ENCODE peak calls at places on chromosomes 1 and 21, in seven cellular contexts. I is heart right ventricle, S is transverse colon, Q is neural progenitor cell, E is IMR-90, W is mesendoderm, H is lung. L is an unnamed sample. For H3K4me1, the result is how much of the 10 kb centered on the place peaks cover.

GRCh38 chr1:1273152-1273534 is 511 bp downstream of the UBE2J2 start:
- DNase-seq in H (no peak), E (no peak), W (no peak), I (no peak), S (no peak), Q (no peak), L (peak)

GRCh38 chr1:9784508-9785133 is 39.1 kb downstream of the CLSTN1 start:
- DNase-seq in E (peak), Q (peak), S (peak), I (no peak), W (peak), H (peak), L (no peak)

GRCh38 chr1:98870959-98871903 is 133.4 kb downstream of the PLPPR5 start:
- DNase-seq in I (no peak), Q (no peak), W (peak), S (no peak), H (no peak), E (no peak), L (no peak)

GRCh38 chr1:151255381-151255780 is 847 bp downstream of the PSMD4 start:
- DNase-seq in Q (peak), H (no peak), I (no peak), W (peak), S (no peak), E (peak), L (no peak)

GRCh38 chr1:34057751-34058150 is 107.3 kb downstream of the CSMD2 start:
- DNase-seq in I (peak), H (no peak), S (no peak), W (no peak), E (no peak), Q (no peak), L (peak)

GRCh38 chr1:78284354-78284753 is 206.4 kb upstream of the PTGFR start:
- DNase-seq in E (no peak), W (no peak), I (peak), H (no peak), Q (no peak), S (peak), L (peak)

GRCh38 chr1:225561675-225562074 is 91.2 kb downstream of the ENAH start:
- DNase-seq in S (no peak), W (no peak), E (no peak), Q (no peak), I (no peak), H (no peak), L (no peak)

GRCh38 chr21:23155281-23155680 is 2157.1 kb downstream of the NCAM2 start:
- DNase-seq in E (no peak), H (no peak), S (no peak), I (no peak), Q (no peak), W (no peak), L (no peak)

GRCh38 chr21:17607684-17608083 is 5.0 kb downstream of the BTG3 start:
- DNase-seq in Q (no peak), H (no peak), S (no peak), I (no peak), W (no peak), E (no peak), L (no peak)

GRCh38 chr1:229563701-229564100 is 5.2 kb upstream of the ABCB10 start:
- DNase-seq in S (no peak), W (peak), Q (no peak), E (peak), I (no peak), H (no peak), L (no peak)

GRCh38 chr21:37509802-37510393 is 143.3 kb downstream of the DYRK1A start:
- DNase-seq in W (no peak), I (no peak), H (no peak), E (peak), S (no peak), Q (no peak), L (no peak)

GRCh38 chr1:68904472-68904871 is 407.6 kb upstream of the DEPDC1 start:
- DNase-seq in S (no peak), E (no peak), Q (peak), W (peak), H (no peak), I (no peak), L (no peak)

GRCh38 chr1:7698666-7699065 is 72.4 kb upstream of the VAMP3 start:
- DNase-seq in W (no peak), Q (no peak), S (no peak), E (no peak), I (no peak), H (no peak), L (no peak)

GRCh38 chr21:25220169-25220568 is 387.1 kb downstream of the MRPL39 start:
- DNase-seq in E (no peak), W (no peak), I (no peak), Q (no peak), H (no peak), S (no peak), L (no peak)

GRCh38 chr1:168260393-168260792 is 20.3 kb upstream of the TBX19 start:
- DNase-seq in Q (no peak), W (no peak), I (no peak), S (no peak), E (no peak), H (no peak), L (no peak)

GRCh38 chr1:14969006-14969405 is 184.5 kb upstream of the TMEM51 start:
- DNase-seq in W (no peak), Q (peak), S (no peak), H (no peak), I (no peak), E (no peak), L (no peak)

GRCh38 chr1:180616441-180616840 is 15.4 kb upstream of the XPR1 start:
- DNase-seq in S (no peak), W (no peak), H (no peak), E (peak), I (no peak), Q (no peak), L (no peak)

GRCh38 chr1:111219466-111220286 is 7.8 kb upstream of the CHI3L2 start:
- DNase-seq in Q (peak), W (peak), S (peak), E (no peak), I (no peak), H (no peak), L (no peak)

GRCh38 chr1:22738522-22738921 is 27.9 kb downstream of the EPHB2 start:
- DNase-seq in S (no peak), I (no peak), H (no peak), E (peak), Q (no peak), W (no peak), L (no peak)
- H3K4me1 ChIP-seq in S (under half), I (under half), H (under half), E (under half), Q (under half), W (under half), L (under half)

GRCh38 chr1:149932474-149932873 is 4.2 kb downstream of the MTMR11 start:
- DNase-seq in Q (no peak), W (no peak), S (peak), I (no peak), E (no peak), H (no peak), L (no peak)
- H3K4me1 ChIP-seq in Q (under half), W (under half), S (half or more), I (under half), E (under half), H (under half), L (under half)

GRCh38 chr21:34970566-34970965 is 78.5 kb downstream of the RUNX1 start:
- DNase-seq in W (no peak), E (no peak), H (no peak), Q (no peak), S (no peak), I (no peak), L (no peak)
- H3K4me1 ChIP-seq in W (under half), E (under half), H (under half), Q (under half), S (under half), I (under half), L (under half)

GRCh38 chr1:12344611-12345299 is 114.9 kb downstream of the VPS13D start:
- DNase-seq in S (peak), W (no peak), H (no peak), I (no peak), Q (no peak), E (no peak), L (peak)
- H3K4me1 ChIP-seq in S (under half), W (under half), H (under half), I (half or more), Q (under half), E (under half), L (under half)

GRCh38 chr1:214076341-214077035 is 88.7 kb downstream of the PROX1 start:
- DNase-seq in Q (no peak), S (no peak), E (no peak), I (no peak), H (no peak), W (no peak), L (no peak)

GRCh38 chr1:214078950-214079349 is 91.2 kb downstream of the PROX1 start:
- DNase-seq in Q (no peak), H (no peak), I (no peak), W (no peak), E (no peak), S (no peak), L (no peak)

GRCh38 chr1:214074477-214074876 is 86.7 kb downstream of the PROX1 start:
- DNase-seq in E (no peak), H (no peak), Q (no peak), I (no peak), W (no peak), S (no peak), L (no peak)

GRCh38 chr1:214075305-214076003 is 87.7 kb downstream of the PROX1 start:
- DNase-seq in S (no peak), E (no peak), Q (no peak), W (no peak), I (no peak), H (no peak), L (no peak)

GRCh38 chr1:214076004-214076320 is 88.2 kb downstream of the PROX1 start:
- DNase-seq in Q (no peak), E (no peak), S (no peak), I (no peak), H (no peak), W (no peak), L (no peak)
- H3K4me1 ChIP-seq in Q (under half), E (under half), S (under half), I (under half), H (under half), W (under half), L (under half)

DNA sequence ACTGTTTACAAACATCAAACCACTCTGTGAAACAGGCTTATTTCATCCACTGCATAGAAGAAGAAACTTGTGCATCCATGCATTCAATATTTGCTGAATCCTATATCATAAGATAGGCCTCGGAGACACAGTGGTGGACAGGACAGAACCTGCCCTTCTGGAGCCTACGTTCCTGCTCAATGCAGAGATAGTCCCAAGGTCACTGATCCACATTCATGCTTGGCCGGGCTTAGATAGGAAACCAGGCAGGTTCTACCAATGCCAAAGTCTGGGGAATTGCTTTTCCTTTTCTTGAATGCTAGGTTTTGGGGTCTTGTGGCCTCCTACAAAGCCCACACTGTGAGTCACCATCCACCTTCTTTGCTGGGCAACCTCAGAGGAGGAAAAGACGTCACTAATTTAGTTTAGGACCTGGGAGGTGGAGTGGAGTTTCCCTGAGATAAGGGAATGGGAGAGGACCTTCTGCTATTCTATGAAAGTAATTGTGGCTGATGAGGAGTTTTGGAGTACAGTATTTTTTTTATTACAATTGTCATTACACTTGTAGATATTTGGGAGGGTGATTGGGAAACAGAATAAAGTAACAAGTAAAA is 99.7 kb upstream of the CD34 start:
- DNase-seq in Q (no peak), W (no peak), I (no peak), H (no peak), S (no peak), E (no peak), L (no peak)
- H3K4me1 ChIP-seq in Q (under half), W (under half), I (under half), H (under half), S (under half), E (under half), L (under half)

GRCh38 chr1:235942625-235942934 is 75.9 kb upstream of the LYST start:
- DNase-seq in W (no peak), E (no peak), Q (no peak), S (no peak), H (no peak), I (no peak), L (no peak)

GRCh38 chr1:235941852-235942624 is 75.3 kb upstream of the LYST start:
- DNase-seq in I (no peak), Q (no peak), W (peak), H (no peak), E (no peak), S (no peak), L (peak)

GRCh38 chr1:235943581-235944114 is 76.9 kb upstream of the LYST start:
- DNase-seq in I (no peak), S (no peak), H (no peak), Q (no peak), W (no peak), E (peak), L (no peak)

GRCh38 chr1:235940282-235940681 is 73.6 kb upstream of the LYST start:
- DNase-seq in Q (no peak), H (peak), I (no peak), W (no peak), S (no peak), E (no peak), L (peak)

GRCh38 chr1:235942979-235943575 is 76.4 kb upstream of the LYST start:
- DNase-seq in H (no peak), I (no peak), E (no peak), S (no peak), W (no peak), Q (no peak), L (no peak)
- H3K4me1 ChIP-seq in H (under half), I (under half), E (under half), S (under half), W (under half), Q (under half), L (under half)

L was measured in right cardiac atrium.